ENCODE peak calls at places on chromosomes 16 and 17, in seven cellular contexts. X is ovary, U is AG04450, T is PC-9, D is heart right ventricle, H is right atrium auricular region, Y is left ventricle myocardium inferior. J is an unnamed sample.

GRCh38 chr17:74190154-74190553 is 13.3 kb upstream of the RPL38 start:
- DNase-seq in X (no peak), U (no peak), T (no peak), D (no peak), H (no peak), Y (no peak), J (no peak)

GRCh38 chr17:27743288-27743885 is 56.9 kb downstream of the NOS2 start:
- DNase-seq in X (no peak), U (no peak), T (no peak), D (no peak), H (peak; percentile 36), Y (no peak), J (peak; percentile 47)

GRCh38 chr17:18172528-18173278 is 10.9 kb upstream of the ALKBH5 start:
- DNase-seq in X (no peak), U (no peak), T (no peak), D (no peak), H (no peak), Y (no peak), J (no peak)

GRCh38 chr17:77779711-77780539 is 178.6 kb upstream of the TNRC6C start:
- DNase-seq in X (no peak), U (no peak), T (no peak), D (no peak), H (no peak), Y (peak; percentile 41), J (no peak)

GRCh38 chr16:80723981-80724380 is 80.4 kb downstream of the CDYL2 start:
- DNase-seq in X (no peak), U (no peak), T (no peak), D (no peak), H (no peak), Y (no peak), J (no peak)

GRCh38 chr17:67990909-67991308 is 5.4 kb downstream of the C17orf58 start:
- DNase-seq in X (no peak), U (no peak), T (no peak), D (no peak), H (no peak), Y (no peak), J (no peak)

GRCh38 chr17:82910041-82910481 is 70.2 kb upstream of the ZNF750 start:
- DNase-seq in X (no peak), U (no peak), T (no peak), D (no peak), H (no peak), Y (no peak), J (no peak)

GRCh38 chr17:19762515-19762961 is 14.4 kb upstream of the ALDH3A1 start:
- DNase-seq in X (peak; percentile 85), U (no peak), T (peak; percentile 79), D (no peak), H (peak; percentile 73), Y (peak; percentile 75), J (peak; percentile 75)

GRCh38 chr16:54930034-54930938 is at the start of gene IRX5:
- DNase-seq in X (peak; percentile 88), U (no peak), T (peak; percentile 56), D (peak; percentile 91), H (peak; percentile 81), Y (peak; percentile 91), J (peak; percentile 96)

GRCh38 chr16:50451951-50452508 is 83.2 kb upstream of the BRD7 start:
- DNase-seq in X (no peak), U (no peak), T (no peak), D (no peak), H (no peak), Y (no peak), J (no peak)
- H3K4me3 ChIP-seq in X (no peak overlapping the region), U (no peak overlapping the region), T (no peak overlapping the region), D (no peak overlapping the region), H (no peak overlapping the region), Y (no peak overlapping the region), J (no peak overlapping the region)

GRCh38 chr16:66696669-66697630 is at the start of gene CMTM4:
- DNase-seq in X (peak; percentile 90), U (peak; percentile 26), T (peak; percentile 90), D (peak; percentile 85), H (peak; percentile 66), Y (peak; percentile 86), J (peak; percentile 89)
- H3K27ac ChIP-seq in X (peak within 1 kb of the TSS; percentile 60), U (no peak within 1 kb of the TSS), T (peak within 1 kb of the TSS; percentile 30), D (peak within 1 kb of the TSS; percentile 60), H (peak within 1 kb of the TSS; percentile 64), Y (peak within 1 kb of the TSS; percentile 77), J (peak within 1 kb of the TSS; percentile 87)

GRCh38 chr17:36124879-36125824 is 21.5 kb downstream of the CCL4 start:
- DNase-seq in X (no peak), U (no peak), T (no peak), D (no peak), H (no peak), Y (no peak), J (no peak)
- TF ChIP-seq CTCF in X (no peak), U (no peak), T (no peak), D (no peak), H (no peak), Y (no peak), J (no peak)

GRCh38 chr16:85448557-85449194 is 164.4 kb upstream of the GSE1 start:
- DNase-seq in X (no peak), U (no peak), T (no peak), D (no peak), H (no peak), Y (no peak), J (no peak)
- H3K4me3 ChIP-seq in X (no peak overlapping the region), U (no peak overlapping the region), T (no peak overlapping the region), D (no peak overlapping the region), H (no peak overlapping the region), Y (no peak overlapping the region), J (no peak overlapping the region)

DNA sequence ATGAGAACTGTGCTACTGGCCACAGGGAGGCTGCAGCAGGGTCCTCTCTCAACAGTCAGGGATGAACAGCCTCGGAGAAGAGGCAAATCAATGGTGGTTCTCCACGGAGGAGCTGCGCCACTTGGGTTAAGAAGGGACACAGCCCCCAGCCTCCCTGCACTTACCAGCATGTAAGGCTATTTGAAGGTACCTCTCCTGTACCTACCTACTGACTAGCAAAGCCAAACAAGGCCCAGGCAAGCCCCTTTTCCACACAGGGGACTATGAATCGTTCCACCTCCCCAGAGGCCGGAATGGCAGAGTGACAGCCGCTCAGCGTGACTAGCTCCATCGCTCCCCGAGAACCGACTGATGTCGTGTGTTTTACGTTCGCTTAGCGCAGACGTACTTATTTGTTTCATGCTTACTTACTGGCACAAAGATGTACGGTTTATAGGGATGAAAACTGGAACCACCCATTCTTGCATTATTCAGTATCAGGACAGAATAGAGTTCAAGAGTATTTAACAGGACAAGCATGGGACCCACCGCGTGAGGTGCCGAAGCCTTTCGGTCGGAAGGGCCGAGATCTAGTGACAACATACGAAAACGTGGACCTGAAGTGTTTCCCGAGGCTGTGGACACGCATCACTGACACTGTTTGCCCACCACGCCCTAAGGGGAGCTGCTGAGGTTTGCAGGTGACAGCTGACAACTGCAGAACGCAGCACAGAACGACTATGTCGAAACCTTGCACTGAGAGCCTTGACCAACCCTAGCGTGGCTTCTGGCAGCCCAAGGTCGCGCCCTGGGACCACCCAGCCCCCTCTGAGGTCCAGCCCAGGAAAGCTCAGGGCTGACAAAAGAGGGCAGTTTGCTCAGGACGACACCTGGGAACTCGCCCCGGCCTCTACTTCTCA is 1.0 kb downstream of the TEPSIN start:
- DNase-seq in X (no peak), U (no peak), T (no peak), D (no peak), H (no peak), Y (no peak), J (no peak)
- H3K27ac ChIP-seq in X (no peak overlapping the region), U (no peak overlapping the region), T (no peak overlapping the region), D (no peak overlapping the region), H (no peak overlapping the region), Y (peak overlapping the region; percentile 92), J (no peak overlapping the region)

GRCh38 chr17:33858682-33859081 is 396.4 kb upstream of the CCL2 start:
- DNase-seq in X (no peak), U (no peak), T (no peak), D (no peak), H (no peak), Y (no peak), J (no peak)
- TF ChIP-seq CTCF in X (no peak), U (no peak), T (no peak), D (no peak), H (no peak), Y (no peak), J (no peak)

GRCh38 chr16:27770271-27771196 is 220.6 kb downstream of the KATNIP start:
- DNase-seq in X (no peak), U (no peak), T (no peak), D (no peak), H (no peak), Y (no peak), J (no peak)

GRCh38 chr16:27774779-27775178 is 224.8 kb downstream of the KATNIP start:
- DNase-seq in X (no peak), U (no peak), T (no peak), D (no peak), H (no peak), Y (no peak), J (no peak)

GRCh38 chr16:27773344-27773743 is 223.4 kb downstream of the KATNIP start:
- DNase-seq in X (no peak), U (no peak), T (no peak), D (no peak), H (no peak), Y (no peak), J (no peak)

GRCh38 chr16:27771201-27771910 is 221.4 kb downstream of the KATNIP start:
- DNase-seq in X (no peak), U (no peak), T (no peak), D (no peak), H (no peak), Y (no peak), J (no peak)

GRCh38 chr16:27772093-27772820 is 222.3 kb downstream of the KATNIP start:
- DNase-seq in X (no peak), U (no peak), T (no peak), D (no peak), H (no peak), Y (no peak), J (no peak)
- H3K4me3 ChIP-seq in X (no peak overlapping the region), U (no peak overlapping the region), T (no peak overlapping the region), D (no peak overlapping the region), H (no peak overlapping the region), Y (no peak overlapping the region), J (no peak overlapping the region)

DNA sequence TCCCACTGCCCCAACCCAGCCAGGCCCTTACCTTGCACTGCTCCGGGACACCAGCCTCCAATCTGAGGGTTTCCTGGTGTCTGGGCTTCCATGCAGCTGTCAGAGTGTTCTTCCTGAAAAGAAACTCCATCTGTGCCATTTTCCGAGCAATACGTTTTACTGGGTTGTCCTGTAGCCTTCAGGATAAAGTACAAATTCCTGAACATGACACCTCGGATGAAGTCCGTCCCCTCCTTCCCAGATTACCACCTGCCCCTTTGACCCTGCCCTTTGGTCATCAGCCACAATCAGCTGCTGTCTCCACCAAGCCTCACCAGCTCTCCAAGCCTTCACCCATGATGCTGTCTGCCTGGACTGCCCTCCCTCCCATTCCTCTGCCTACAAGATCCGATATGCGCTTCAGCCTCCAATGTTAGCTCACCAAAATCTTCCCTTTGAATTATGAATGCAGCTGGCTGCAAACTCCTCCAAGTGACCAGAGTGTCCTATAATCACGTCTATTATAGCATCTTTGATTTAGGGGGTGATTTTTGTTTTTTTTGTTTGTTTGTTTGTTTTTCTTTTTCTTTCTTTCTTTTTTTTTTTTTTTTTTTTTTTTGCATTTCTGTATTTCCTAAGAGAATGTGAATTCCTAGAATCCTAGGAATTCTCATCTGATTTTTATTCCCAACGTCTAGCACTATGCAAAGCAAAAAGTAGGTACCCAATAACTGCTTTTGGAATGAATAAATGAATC is 60.6 kb upstream of the KIFC3 start:
- DNase-seq in X (no peak), U (no peak), T (no peak), D (no peak), H (no peak), Y (no peak), J (no peak)
- H3K27ac ChIP-seq in X (no peak overlapping the region), U (no peak overlapping the region), T (peak overlapping the region; percentile 41), D (no peak overlapping the region), H (no peak overlapping the region), Y (no peak overlapping the region), J (no peak overlapping the region)

GRCh38 chr16:29310852-29311314 is 95.6 kb downstream of the NPIPB11 start:
- DNase-seq in X (peak; percentile 77), U (no peak), T (no peak), D (no peak), H (no peak), Y (no peak), J (no peak)
- TF ChIP-seq CTCF in X (no peak), U (no peak), T (no peak), D (no peak), H (peak; percentile 29), Y (peak; percentile 23), J (no peak)

J was measured in coronary artery.